ENCODE peak calls at places on chromosomes 6 and 20, in five cellular contexts. One of them, this sample, is unnamed.

GRCh38 chr6:90110971-90111370 is 185.7 kb downstream of the BACH2 start:
- DNase-seq in hepatocyte: no peak
- DNase-seq in PC-3: no peak
- DNase-seq in HCT116: no peak
- DNase-seq in GM23338: no peak
- DNase-seq in this sample: no peak

GRCh38 chr6:89385156-89385667 is 26.9 kb downstream of the RRAGD start:
- DNase-seq in hepatocyte: no peak
- DNase-seq in PC-3: peak
- DNase-seq in HCT116: no peak
- DNase-seq in GM23338: no peak
- DNase-seq in this sample: peak

GRCh38 chr20:23061713-23062561 is 12.5 kb upstream of the THBD start:
- DNase-seq in hepatocyte: peak
- DNase-seq in PC-3: peak
- DNase-seq in HCT116: no peak
- DNase-seq in GM23338: peak
- DNase-seq in this sample: peak

GRCh38 chr20:64158346-64159285 is 5.6 kb upstream of the MYT1 start:
- DNase-seq in hepatocyte: peak
- DNase-seq in PC-3: no peak
- DNase-seq in HCT116: no peak
- DNase-seq in GM23338: no peak
- DNase-seq in this sample: no peak

GRCh38 chr6:33802186-33803061 is 1.4 kb downstream of the MLN start:
- DNase-seq in hepatocyte: no peak
- DNase-seq in PC-3: no peak
- DNase-seq in HCT116: no peak
- DNase-seq in GM23338: no peak
- DNase-seq in this sample: no peak

GRCh38 chr6:11434565-11435326 is 102.8 kb upstream of the TMEM170B start:
- DNase-seq in hepatocyte: peak
- DNase-seq in PC-3: peak
- DNase-seq in HCT116: no peak
- DNase-seq in GM23338: no peak
- DNase-seq in this sample: peak

GRCh38 chr20:42639140-42639539 is 550.6 kb downstream of the PTPRT start:
- DNase-seq in hepatocyte: no peak
- DNase-seq in PC-3: no peak
- DNase-seq in HCT116: no peak
- DNase-seq in GM23338: no peak
- DNase-seq in this sample: no peak

GRCh38 chr20:7848351-7848750 is 91.9 kb downstream of the HAO1 start:
- DNase-seq in hepatocyte: no peak
- DNase-seq in PC-3: no peak
- DNase-seq in HCT116: no peak
- DNase-seq in GM23338: no peak
- DNase-seq in this sample: no peak

GRCh38 chr6:4664117-4664626 is 112.0 kb upstream of the CDYL start:
- DNase-seq in hepatocyte: peak
- DNase-seq in PC-3: no peak
- DNase-seq in HCT116: no peak
- DNase-seq in GM23338: no peak
- DNase-seq in this sample: peak

GRCh38 chr6:40695114-40695513 is 108.0 kb upstream of the LRFN2 start:
- DNase-seq in hepatocyte: no peak
- DNase-seq in PC-3: no peak
- DNase-seq in HCT116: no peak
- DNase-seq in GM23338: peak
- DNase-seq in this sample: no peak

GRCh38 chr6:127022297-127022696 is 96.2 kb upstream of the RSPO3 start:
- DNase-seq in hepatocyte: peak
- DNase-seq in PC-3: no peak
- DNase-seq in HCT116: no peak
- DNase-seq in GM23338: no peak
- DNase-seq in this sample: peak

GRCh38 chr6:45713981-45714685 is 301.5 kb downstream of the CLIC5 start:
- DNase-seq in hepatocyte: no peak
- DNase-seq in PC-3: no peak
- DNase-seq in HCT116: no peak
- DNase-seq in GM23338: peak
- DNase-seq in this sample: no peak

GRCh38 chr6:11851405-11851804 is 72.8 kb upstream of the ADTRP start:
- DNase-seq in hepatocyte: no peak
- DNase-seq in PC-3: peak
- DNase-seq in HCT116: no peak
- DNase-seq in GM23338: no peak
- DNase-seq in this sample: peak

GRCh38 chr6:38489951-38490350 is 149.8 kb downstream of the BTBD9 start:
- DNase-seq in hepatocyte: no peak
- DNase-seq in PC-3: no peak
- DNase-seq in HCT116: no peak
- DNase-seq in GM23338: no peak
- DNase-seq in this sample: peak

GRCh38 chr6:113414511-113414910 is 442.6 kb upstream of the MARCKS start:
- DNase-seq in hepatocyte: peak
- DNase-seq in PC-3: peak
- DNase-seq in HCT116: peak
- DNase-seq in GM23338: no peak
- DNase-seq in this sample: peak

GRCh38 chr6:159169193-159169555 is at the start of gene FNDC1:
- DNase-seq in hepatocyte: peak
- DNase-seq in PC-3: no peak
- DNase-seq in HCT116: no peak
- DNase-seq in GM23338: peak
- DNase-seq in this sample: peak

GRCh38 chr6:142374965-142375733 is 73.3 kb downstream of the ADGRG6 start:
- DNase-seq in hepatocyte: peak
- DNase-seq in PC-3: peak
- DNase-seq in HCT116: peak
- DNase-seq in GM23338: no peak
- DNase-seq in this sample: peak

GRCh38 chr20:62794007-62794724 is 2.1 kb upstream of the MRGBP start:
- DNase-seq in hepatocyte: peak
- DNase-seq in PC-3: peak
- DNase-seq in HCT116: peak
- DNase-seq in GM23338: peak
- DNase-seq in this sample: peak

GRCh38 chr20:62792940-62793756 is 3.1 kb upstream of the MRGBP start:
- DNase-seq in hepatocyte: no peak
- DNase-seq in PC-3: no peak
- DNase-seq in HCT116: no peak
- DNase-seq in GM23338: peak
- DNase-seq in this sample: no peak

GRCh38 chr20:62792182-62792939 is 3.9 kb upstream of the MRGBP start:
- DNase-seq in hepatocyte: no peak
- DNase-seq in PC-3: peak
- DNase-seq in HCT116: no peak
- DNase-seq in GM23338: no peak
- DNase-seq in this sample: peak

GRCh38 chr20:62795023-62795761 is 1.1 kb upstream of the MRGBP start:
- DNase-seq in hepatocyte: peak
- DNase-seq in PC-3: peak
- DNase-seq in HCT116: no peak
- DNase-seq in GM23338: peak
- DNase-seq in this sample: peak

GRCh38 chr20:62793757-62794006 is 2.6 kb upstream of the MRGBP start:
- DNase-seq in hepatocyte: no peak
- DNase-seq in PC-3: no peak
- DNase-seq in HCT116: no peak
- DNase-seq in GM23338: no peak
- DNase-seq in this sample: no peak
- H2AFZ ChIP-seq in hepatocyte: no peak
- H2AFZ ChIP-seq in PC-3: peak
- H2AFZ ChIP-seq in HCT116: no peak
- H2AFZ ChIP-seq in GM23338: peak
- H2AFZ ChIP-seq in this sample: peak

GRCh38 chr6:167152858-167153257 is 4.9 kb downstream of the GPR31 start:
- DNase-seq in hepatocyte: no peak
- DNase-seq in PC-3: no peak
- DNase-seq in HCT116: no peak
- DNase-seq in GM23338: no peak
- DNase-seq in this sample: no peak
- H3K4me3 ChIP-seq in hepatocyte: no peak
- H3K4me3 ChIP-seq in PC-3: no peak
- H3K4me3 ChIP-seq in HCT116: no peak
- H3K4me3 ChIP-seq in GM23338: no peak
- H3K4me3 ChIP-seq in this sample: no peak

DNA sequence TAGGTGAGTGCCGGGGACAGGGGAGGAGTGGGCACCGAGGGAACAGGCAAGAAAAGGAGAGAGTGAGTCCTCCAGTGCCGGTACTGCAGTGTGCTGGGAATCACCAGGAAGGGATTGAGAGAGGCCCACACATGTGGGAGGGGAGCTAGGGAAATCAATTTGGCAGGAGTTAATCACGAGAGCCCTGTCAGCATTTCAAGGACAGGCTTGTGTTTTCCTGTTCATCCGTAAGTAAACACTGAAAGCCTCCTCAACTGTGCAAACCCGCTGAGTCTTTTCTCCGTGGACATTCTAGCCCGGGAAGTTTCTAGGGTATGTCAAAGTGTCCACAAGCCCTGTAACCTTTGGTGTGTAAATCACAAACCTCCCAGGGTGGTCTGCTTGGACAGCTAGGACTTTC is 149.3 kb downstream of the ZNF217 start:
- DNase-seq in hepatocyte: peak
- DNase-seq in PC-3: no peak
- DNase-seq in HCT116: no peak
- DNase-seq in GM23338: no peak
- DNase-seq in this sample: no peak
- H2AFZ ChIP-seq in hepatocyte: peak
- H2AFZ ChIP-seq in PC-3: no peak
- H2AFZ ChIP-seq in HCT116: no peak
- H2AFZ ChIP-seq in GM23338: no peak
- H2AFZ ChIP-seq in this sample: no peak

GRCh38 chr6:26473429-26473757 is 15.6 kb downstream of the BTN2A1 start:
- DNase-seq in hepatocyte: no peak
- DNase-seq in PC-3: no peak
- DNase-seq in HCT116: no peak
- DNase-seq in GM23338: no peak
- DNase-seq in this sample: no peak

GRCh38 chr6:26473758-26474438 is 16.1 kb downstream of the BTN2A1 start:
- DNase-seq in hepatocyte: peak
- DNase-seq in PC-3: peak
- DNase-seq in HCT116: peak
- DNase-seq in GM23338: peak
- DNase-seq in this sample: peak

GRCh38 chr6:26471970-26472369 is 14.2 kb downstream of the BTN2A1 start:
- DNase-seq in hepatocyte: no peak
- DNase-seq in PC-3: no peak
- DNase-seq in HCT116: no peak
- DNase-seq in GM23338: no peak
- DNase-seq in this sample: no peak

GRCh38 chr6:26474439-26474881 is 16.7 kb downstream of the BTN2A1 start:
- DNase-seq in hepatocyte: no peak
- DNase-seq in PC-3: no peak
- DNase-seq in HCT116: no peak
- DNase-seq in GM23338: peak
- DNase-seq in this sample: no peak

DNA sequence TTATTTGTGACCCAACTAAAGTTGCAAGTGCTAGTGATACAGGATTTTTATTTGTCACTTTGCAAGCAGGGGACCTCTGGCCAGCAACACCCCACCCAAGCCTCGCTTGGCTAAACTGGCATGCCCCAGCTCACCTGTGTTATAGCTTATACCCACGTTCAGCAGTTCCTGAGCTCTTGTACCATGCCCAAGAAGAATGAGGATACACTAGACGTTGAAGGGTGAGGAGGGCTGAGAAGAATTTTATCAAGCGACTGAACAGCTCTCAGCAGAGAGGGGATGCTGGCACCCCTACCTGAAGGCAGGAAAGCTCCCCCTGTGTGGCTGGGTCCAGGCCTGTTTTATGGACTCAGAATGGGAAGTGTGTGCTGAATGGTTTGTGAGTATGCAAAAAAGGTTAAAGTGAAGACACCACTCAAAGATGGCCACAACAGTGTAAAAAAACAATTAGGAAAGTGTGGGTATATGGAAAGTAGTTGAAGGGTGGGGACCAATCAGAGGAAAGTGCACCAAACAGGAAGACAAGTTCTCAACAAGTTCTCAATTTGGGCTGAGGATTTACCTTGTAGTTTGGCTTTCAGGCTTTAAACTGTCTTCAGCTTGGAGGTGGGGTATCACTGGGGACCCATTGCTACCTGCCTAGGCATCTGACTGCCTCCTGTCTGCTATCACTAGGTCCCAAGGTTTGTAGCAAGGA is 14.9 kb downstream of the BTN2A1 start:
- DNase-seq in hepatocyte: no peak
- DNase-seq in PC-3: no peak
- DNase-seq in HCT116: no peak
- DNase-seq in GM23338: no peak
- DNase-seq in this sample: no peak
- H3K4me3 ChIP-seq in hepatocyte: no peak
- H3K4me3 ChIP-seq in PC-3: peak
- H3K4me3 ChIP-seq in HCT116: no peak
- H3K4me3 ChIP-seq in GM23338: no peak
- H3K4me3 ChIP-seq in this sample: peak

DNA sequence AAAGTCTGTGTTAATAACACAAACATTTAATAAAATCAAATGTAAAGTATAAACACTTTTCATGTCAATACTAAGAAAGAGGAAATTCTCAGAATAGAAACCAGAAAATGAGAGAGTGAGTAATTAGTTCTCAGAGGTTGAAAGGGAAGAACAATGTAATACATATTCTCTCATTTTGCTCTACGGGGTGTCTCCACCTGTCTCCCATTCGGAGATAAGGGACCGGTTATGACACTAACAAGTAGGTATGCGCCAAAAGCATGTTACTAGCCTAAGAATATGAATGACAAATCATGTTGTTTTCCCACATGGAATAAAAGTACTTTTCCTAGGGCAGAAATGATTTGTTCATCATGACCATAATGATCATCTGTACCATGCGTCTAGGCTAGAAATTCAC is 35.6 kb upstream of the PRELID3B start:
- DNase-seq in hepatocyte: no peak
- DNase-seq in PC-3: peak
- DNase-seq in HCT116: no peak
- DNase-seq in GM23338: no peak
- DNase-seq in this sample: no peak
- H2AFZ ChIP-seq in hepatocyte: no peak
- H2AFZ ChIP-seq in PC-3: no peak
- H2AFZ ChIP-seq in HCT116: no peak
- H2AFZ ChIP-seq in GM23338: no peak
- H2AFZ ChIP-seq in this sample: no peak

DNA sequence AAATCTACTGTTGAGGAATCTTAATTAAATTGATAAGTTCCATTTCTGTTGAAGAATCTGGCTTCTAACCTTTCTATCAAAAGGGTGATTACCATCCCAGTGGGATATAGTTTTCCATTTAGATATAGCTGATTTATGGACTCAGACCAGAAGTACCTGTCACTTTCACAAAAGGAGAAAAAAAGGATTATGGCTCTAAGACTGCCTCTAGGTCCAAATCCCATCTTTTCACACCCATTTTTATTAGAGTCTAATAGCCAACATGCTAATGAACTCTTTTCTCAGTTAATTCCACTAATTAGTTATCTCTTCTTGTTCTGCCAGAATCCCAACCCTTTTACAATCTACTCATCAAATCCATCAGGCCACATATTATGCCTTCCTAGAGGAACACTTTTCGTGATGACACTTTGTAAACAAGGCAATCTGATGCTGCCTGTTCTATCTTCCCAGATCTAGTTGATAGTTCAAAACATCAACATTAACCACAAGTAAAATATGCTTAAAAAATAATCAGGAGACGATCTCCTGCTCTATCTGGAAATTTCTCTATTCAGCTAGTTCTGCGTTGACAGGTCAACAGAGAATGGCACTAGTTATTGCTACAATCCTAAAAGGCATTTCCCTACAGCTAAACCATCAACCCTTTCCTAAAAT is 2.2 kb downstream of the B4GALT5 start:
- DNase-seq in hepatocyte: no peak
- DNase-seq in PC-3: no peak
- DNase-seq in HCT116: no peak
- DNase-seq in GM23338: no peak
- DNase-seq in this sample: no peak
- H3K4me3 ChIP-seq in hepatocyte: peak
- H3K4me3 ChIP-seq in PC-3: peak
- H3K4me3 ChIP-seq in HCT116: peak
- H3K4me3 ChIP-seq in GM23338: peak
- H3K4me3 ChIP-seq in this sample: peak